ENCODE peak calls at places on chromosomes 16 and 17, in ten cellular contexts. K, Z, Q, F, E, H, X, T, C and N are unnamed samples.

GRCh38 chr17:68512247-68512966 is at the start of gene PRKAR1A:
- DNase-seq in C (peak; percentile 97), F (peak; percentile 87), T (peak; percentile 95), K (peak; percentile 89), H (peak; percentile 92), Q (peak; percentile 81), X (peak; percentile 95), E (peak; percentile 92), Z (peak; percentile 94), N (peak; percentile 86)

GRCh38 chr16:15874745-15875314 is 13.6 kb downstream of the CEP20 start:
- DNase-seq in Z (no peak), F (peak; percentile 67), K (no peak), X (peak; percentile 35), T (peak; percentile 79), E (peak; percentile 24), C (peak; percentile 63), H (peak; percentile 45), Q (peak; percentile 52), N (peak; percentile 39)

GRCh38 chr16:11273721-11274324 is 394 bp upstream of the PRM3 start:
- DNase-seq in E (no peak), H (no peak), Z (no peak), C (no peak), X (no peak), F (no peak), T (no peak), K (no peak), Q (no peak), N (no peak)

GRCh38 chr16:354971-355441 is 2.5 kb upstream of the AXIN1 start:
- DNase-seq in F (no peak), E (no peak), T (no peak), H (no peak), Z (peak; percentile 56), X (no peak), Q (no peak), K (no peak), C (no peak), N (no peak)

GRCh38 chr16:15897834-15898254 is 9.4 kb upstream of the CEP20 start:
- DNase-seq in F (peak; percentile 77), E (peak; percentile 54), H (no peak), T (no peak), X (no peak), K (no peak), Q (no peak), Z (no peak), C (peak; percentile 47), N (no peak)

GRCh38 chr17:79026345-79027273 is 2.6 kb downstream of the C1QTNF1 start:
- DNase-seq in H (no peak), Z (no peak), X (no peak), Q (no peak), C (peak; percentile 89), K (no peak), T (peak; percentile 79), F (peak; percentile 46), E (no peak), N (no peak)

GRCh38 chr16:5430598-5430997 is 333.0 kb upstream of the EEF2KMT start:
- DNase-seq in H (no peak), K (no peak), X (no peak), T (no peak), E (peak; percentile 43), Q (no peak), Z (no peak), F (no peak), C (no peak), N (no peak)

GRCh38 chr16:67284699-67285646 is 5.6 kb downstream of the PLEKHG4 start:
- DNase-seq in C (peak; percentile 53), X (no peak), F (peak; percentile 21), Q (no peak), E (peak; percentile 25), Z (no peak), H (no peak), T (peak; percentile 89), K (no peak), N (no peak)

GRCh38 chr17:17538417-17539391 is 42.5 kb upstream of the RASD1 start:
- DNase-seq in K (no peak), F (peak; percentile 28), H (no peak), T (peak; percentile 82), X (no peak), E (peak; percentile 31), Q (no peak), C (no peak), Z (no peak), N (no peak)

GRCh38 chr16:72952404-72953301 is 95.3 kb downstream of the ZFHX3 start:
- DNase-seq in C (peak; percentile 44), X (no peak), T (no peak), Z (no peak), H (no peak), F (no peak), Q (peak; percentile 67), K (no peak), E (no peak), N (no peak)

GRCh38 chr17:78356163-78356713 is 3.6 kb downstream of the SOCS3 start:
- DNase-seq in Z (peak; percentile 73), H (peak; percentile 65), E (peak; percentile 91), C (peak; percentile 44), K (peak; percentile 94), F (peak; percentile 98), T (peak; percentile 38), X (no peak), Q (peak; percentile 78), N (no peak)

GRCh38 chr16:968620-969019 is 2.2 kb downstream of the LMF1 start:
- DNase-seq in H (no peak), K (no peak), F (no peak), X (no peak), Q (no peak), E (no peak), T (no peak), C (no peak), Z (no peak), N (no peak)

GRCh38 chr17:49341356-49341755 is 20.7 kb downstream of the ZNF652 start:
- DNase-seq in X (no peak), Z (no peak), K (no peak), T (no peak), F (no peak), Q (no peak), H (no peak), E (no peak), C (no peak), N (no peak)

GRCh38 chr16:26988186-26988585 is 78.5 kb upstream of the C16orf82 start:
- DNase-seq in H (no peak), E (no peak), X (no peak), C (no peak), K (no peak), Z (no peak), T (no peak), F (no peak), Q (no peak), N (no peak)

GRCh38 chr17:72560303-72561247 is 439.8 kb downstream of the SOX9 start:
- DNase-seq in K (peak; percentile 12), X (peak; percentile 34), F (peak; percentile 53), E (peak; percentile 66), Q (no peak), C (peak; percentile 84), T (peak; percentile 90), H (peak; percentile 12), Z (peak; percentile 42), N (peak; percentile 34)

GRCh38 chr16:48611329-48612137 is 1.6 kb upstream of the N4BP1 start:
- DNase-seq in Q (no peak), C (no peak), H (no peak), X (no peak), Z (peak; percentile 76), F (peak; percentile 100), T (no peak), K (no peak), E (peak; percentile 53), N (no peak)

GRCh38 chr17:64146418-64147109 is 16.6 kb upstream of the ERN1 start:
- DNase-seq in Z (no peak), K (peak; percentile 33), C (peak; percentile 46), T (peak; percentile 48), E (peak; percentile 61), F (peak; percentile 87), X (peak; percentile 42), Q (no peak), H (peak; percentile 27), N (peak; percentile 76)

GRCh38 chr16:69182730-69183416 is 4.1 kb upstream of the SNTB2 start:
- DNase-seq in X (no peak), Q (no peak), Z (no peak), T (no peak), C (no peak), F (peak; percentile 67), K (no peak), E (peak; percentile 74), H (no peak), N (no peak)

GRCh38 chr16:88303890-88304819 is 78.6 kb upstream of the ZNF469 start:
- DNase-seq in F (peak; percentile 49), K (no peak), X (no peak), E (no peak), Z (no peak), H (peak; percentile 81), T (no peak), Q (peak; percentile 96), C (peak; percentile 92), N (no peak)

GRCh38 chr17:80111702-80112470 is 10.5 kb downstream of the GAA start:
- DNase-seq in X (no peak), C (no peak), E (no peak), K (no peak), F (no peak), H (no peak), Z (peak; percentile 21), T (no peak), Q (no peak), N (no peak)

GRCh38 chr16:56743840-56744239 is 13.9 kb downstream of the NUP93 start:
- DNase-seq in Q (no peak), C (peak; percentile 88), F (no peak), H (no peak), T (no peak), E (no peak), K (no peak), X (no peak), Z (no peak), N (no peak)

GRCh38 chr17:67942810-67943209 is 53.5 kb downstream of the C17orf58 start:
- DNase-seq in T (peak; percentile 33), K (no peak), C (no peak), F (peak; percentile 3), Q (no peak), E (peak; percentile 32), X (no peak), H (no peak), Z (no peak), N (no peak)

GRCh38 chr16:23081675-23082119 is 67.6 kb downstream of the USP31 start:
- DNase-seq in T (no peak), Z (no peak), E (no peak), K (no peak), Q (no peak), C (peak; percentile 59), F (peak; percentile 89), H (peak; percentile 67), X (no peak), N (no peak)

GRCh38 chr17:28743243-28744103 is at the start of gene TRAF4:
- DNase-seq in X (peak; percentile 77), K (peak; percentile 92), Z (peak; percentile 88), T (peak; percentile 98), F (peak; percentile 50), H (peak; percentile 74), Q (no peak), E (peak; percentile 91), C (peak; percentile 85), N (peak; percentile 73)

GRCh38 chr17:28507567-28508195 is 1.5 kb downstream of the FOXN1 start:
- DNase-seq in H (no peak), E (no peak), Q (no peak), F (peak; percentile 75), Z (no peak), T (no peak), K (no peak), C (peak; percentile 35), X (no peak), N (no peak)

GRCh38 chr17:61806081-61806828 is 57.1 kb downstream of the BRIP1 start:
- DNase-seq in E (no peak), Z (no peak), K (no peak), T (no peak), F (no peak), Q (no peak), H (no peak), X (no peak), C (no peak), N (no peak)

GRCh38 chr17:7233701-7234099 is 617 bp downstream of the DVL2 start:
- DNase-seq in Z (no peak), E (no peak), T (no peak), H (no peak), Q (no peak), C (no peak), X (no peak), K (no peak), F (peak; percentile 27), N (no peak)

GRCh38 chr16:81744911-81745310 is 34.2 kb upstream of the PLCG2 start:
- DNase-seq in E (no peak), Z (no peak), C (no peak), K (no peak), Q (no peak), T (no peak), F (no peak), H (no peak), X (no peak), N (no peak)